ENCODE peak calls at places on chromosomes 3 and 15, in nine cellular contexts. One of them, this sample, is unnamed.

GRCh38 chr3:101333883-101334282 is 13.5 kb upstream of the IMPG2 start:
- DNase-seq in BE2C: no peak
- DNase-seq in fibroblast of villous mesenchyme: no peak
- DNase-seq in cardiac fibroblast: no peak
- DNase-seq in foreskin fibroblast: no peak
- DNase-seq in Peyer's patch: no peak
- DNase-seq in OCI-LY7: no peak
- DNase-seq in HFF-Myc: no peak
- DNase-seq in LNCaP clone FGC: no peak
- DNase-seq in this sample: no peak

GRCh38 chr3:33581666-33582065 is 136.4 kb downstream of the CLASP2 start:
- DNase-seq in foreskin fibroblast: no peak
- DNase-seq in HFF-Myc: no peak
- DNase-seq in cardiac fibroblast: no peak
- DNase-seq in LNCaP clone FGC: no peak
- DNase-seq in fibroblast of villous mesenchyme: no peak
- DNase-seq in Peyer's patch: no peak
- DNase-seq in OCI-LY7: no peak
- DNase-seq in BE2C: no peak
- DNase-seq in this sample: no peak

GRCh38 chr15:94972314-94972713 is 741.0 kb downstream of the MCTP2 start:
- DNase-seq in cardiac fibroblast: peak
- DNase-seq in BE2C: no peak
- DNase-seq in HFF-Myc: no peak
- DNase-seq in fibroblast of villous mesenchyme: peak
- DNase-seq in LNCaP clone FGC: no peak
- DNase-seq in OCI-LY7: no peak
- DNase-seq in Peyer's patch: no peak
- DNase-seq in foreskin fibroblast: no peak
- DNase-seq in this sample: peak

GRCh38 chr15:101641894-101642293 is 10.3 kb downstream of the TM2D3 start:
- DNase-seq in OCI-LY7: peak
- DNase-seq in HFF-Myc: no peak
- DNase-seq in fibroblast of villous mesenchyme: peak
- DNase-seq in LNCaP clone FGC: no peak
- DNase-seq in Peyer's patch: no peak
- DNase-seq in cardiac fibroblast: peak
- DNase-seq in BE2C: no peak
- DNase-seq in foreskin fibroblast: no peak
- DNase-seq in this sample: no peak

GRCh38 chr3:27312044-27312668 is 57.0 kb downstream of the NEK10 start:
- DNase-seq in Peyer's patch: no peak
- DNase-seq in foreskin fibroblast: peak
- DNase-seq in OCI-LY7: peak
- DNase-seq in fibroblast of villous mesenchyme: peak
- DNase-seq in LNCaP clone FGC: peak
- DNase-seq in BE2C: no peak
- DNase-seq in cardiac fibroblast: peak
- DNase-seq in HFF-Myc: peak
- DNase-seq in this sample: peak

GRCh38 chr15:43525131-43525530 is 7.7 kb downstream of the MAP1A start:
- DNase-seq in BE2C: no peak
- DNase-seq in cardiac fibroblast: no peak
- DNase-seq in LNCaP clone FGC: no peak
- DNase-seq in HFF-Myc: no peak
- DNase-seq in fibroblast of villous mesenchyme: no peak
- DNase-seq in foreskin fibroblast: no peak
- DNase-seq in OCI-LY7: no peak
- DNase-seq in Peyer's patch: no peak
- DNase-seq in this sample: no peak

GRCh38 chr3:120098710-120099109 is 4.5 kb upstream of the GSK3B start:
- DNase-seq in LNCaP clone FGC: no peak
- DNase-seq in HFF-Myc: no peak
- DNase-seq in Peyer's patch: no peak
- DNase-seq in OCI-LY7: no peak
- DNase-seq in cardiac fibroblast: no peak
- DNase-seq in foreskin fibroblast: no peak
- DNase-seq in BE2C: no peak
- DNase-seq in fibroblast of villous mesenchyme: no peak
- DNase-seq in this sample: no peak

GRCh38 chr3:23624305-23624704 is 181.4 kb upstream of the UBE2E1 start:
- DNase-seq in LNCaP clone FGC: no peak
- DNase-seq in OCI-LY7: no peak
- DNase-seq in Peyer's patch: no peak
- DNase-seq in cardiac fibroblast: no peak
- DNase-seq in BE2C: no peak
- DNase-seq in HFF-Myc: no peak
- DNase-seq in fibroblast of villous mesenchyme: no peak
- DNase-seq in foreskin fibroblast: no peak
- DNase-seq in this sample: no peak

GRCh38 chr15:70584838-70585706 is 178.3 kb downstream of the UACA start:
- DNase-seq in BE2C: peak
- DNase-seq in cardiac fibroblast: no peak
- DNase-seq in Peyer's patch: peak
- DNase-seq in HFF-Myc: no peak
- DNase-seq in LNCaP clone FGC: no peak
- DNase-seq in fibroblast of villous mesenchyme: no peak
- DNase-seq in foreskin fibroblast: no peak
- DNase-seq in OCI-LY7: no peak
- DNase-seq in this sample: no peak

GRCh38 chr3:169308654-169309325 is 354.7 kb downstream of the MECOM start:
- DNase-seq in cardiac fibroblast: peak
- DNase-seq in HFF-Myc: no peak
- DNase-seq in fibroblast of villous mesenchyme: no peak
- DNase-seq in OCI-LY7: no peak
- DNase-seq in Peyer's patch: no peak
- DNase-seq in BE2C: no peak
- DNase-seq in foreskin fibroblast: no peak
- DNase-seq in LNCaP clone FGC: no peak
- DNase-seq in this sample: no peak

GRCh38 chr15:52295421-52295991 is at the start of gene MYO5C:
- DNase-seq in fibroblast of villous mesenchyme: no peak
- DNase-seq in Peyer's patch: peak
- DNase-seq in BE2C: peak
- DNase-seq in LNCaP clone FGC: peak
- DNase-seq in OCI-LY7: no peak
- DNase-seq in foreskin fibroblast: no peak
- DNase-seq in cardiac fibroblast: peak
- DNase-seq in HFF-Myc: no peak
- DNase-seq in this sample: no peak

GRCh38 chr3:37772773-37773291 is 88.8 kb upstream of the CTDSPL start:
- DNase-seq in cardiac fibroblast: no peak
- DNase-seq in fibroblast of villous mesenchyme: no peak
- DNase-seq in foreskin fibroblast: no peak
- DNase-seq in BE2C: no peak
- DNase-seq in OCI-LY7: no peak
- DNase-seq in LNCaP clone FGC: no peak
- DNase-seq in Peyer's patch: no peak
- DNase-seq in HFF-Myc: no peak
- DNase-seq in this sample: no peak

GRCh38 chr3:36540898-36541518 is 160.7 kb downstream of the STAC start:
- DNase-seq in OCI-LY7: no peak
- DNase-seq in fibroblast of villous mesenchyme: peak
- DNase-seq in Peyer's patch: no peak
- DNase-seq in foreskin fibroblast: peak
- DNase-seq in BE2C: peak
- DNase-seq in HFF-Myc: no peak
- DNase-seq in cardiac fibroblast: peak
- DNase-seq in LNCaP clone FGC: no peak
- DNase-seq in this sample: peak
- TF ChIP-seq CTCF in OCI-LY7: peak
- TF ChIP-seq CTCF in fibroblast of villous mesenchyme: peak
- TF ChIP-seq CTCF in Peyer's patch: no peak
- TF ChIP-seq CTCF in foreskin fibroblast: peak
- TF ChIP-seq CTCF in BE2C: peak
- TF ChIP-seq CTCF in HFF-Myc: peak
- TF ChIP-seq CTCF in cardiac fibroblast: peak
- TF ChIP-seq CTCF in LNCaP clone FGC: peak
- TF ChIP-seq CTCF in this sample: peak

DNA sequence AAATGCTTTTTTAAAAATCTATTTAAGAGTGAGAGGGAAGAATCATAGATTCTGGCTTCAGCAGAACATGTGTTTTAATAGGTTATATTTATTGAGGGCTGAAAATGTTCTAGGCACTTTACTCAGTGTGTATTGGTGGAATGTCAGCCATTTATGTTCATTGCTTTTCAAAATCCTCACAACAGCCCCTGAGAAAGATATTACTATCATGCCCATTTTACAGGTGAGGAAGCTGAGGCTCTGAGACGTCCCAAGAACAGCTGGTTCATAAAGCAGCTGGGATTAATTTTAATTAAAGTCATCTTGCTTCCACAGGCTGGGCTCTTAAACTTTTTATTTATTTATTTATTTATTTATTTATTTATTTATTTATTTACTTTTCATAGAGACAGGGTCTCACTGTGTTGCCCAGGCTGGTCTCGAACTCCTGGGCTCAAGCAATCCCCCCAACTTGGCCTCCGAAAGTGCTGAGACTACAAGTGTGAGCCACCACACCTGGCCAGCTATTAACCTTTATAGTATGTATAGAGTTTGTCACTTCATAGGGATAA is 364.6 kb downstream of the SHQ1 start:
- DNase-seq in cardiac fibroblast: no peak
- DNase-seq in fibroblast of villous mesenchyme: no peak
- DNase-seq in Peyer's patch: no peak
- DNase-seq in LNCaP clone FGC: no peak
- DNase-seq in HFF-Myc: no peak
- DNase-seq in foreskin fibroblast: no peak
- DNase-seq in BE2C: no peak
- DNase-seq in OCI-LY7: no peak
- DNase-seq in this sample: no peak
- H3K4me3 ChIP-seq in cardiac fibroblast: no peak
- H3K4me3 ChIP-seq in fibroblast of villous mesenchyme: peak
- H3K4me3 ChIP-seq in Peyer's patch: no peak
- H3K4me3 ChIP-seq in LNCaP clone FGC: no peak
- H3K4me3 ChIP-seq in HFF-Myc: no peak
- H3K4me3 ChIP-seq in foreskin fibroblast: no peak
- H3K4me3 ChIP-seq in BE2C: no peak
- H3K4me3 ChIP-seq in OCI-LY7: no peak
- H3K4me3 ChIP-seq in this sample: no peak

DNA sequence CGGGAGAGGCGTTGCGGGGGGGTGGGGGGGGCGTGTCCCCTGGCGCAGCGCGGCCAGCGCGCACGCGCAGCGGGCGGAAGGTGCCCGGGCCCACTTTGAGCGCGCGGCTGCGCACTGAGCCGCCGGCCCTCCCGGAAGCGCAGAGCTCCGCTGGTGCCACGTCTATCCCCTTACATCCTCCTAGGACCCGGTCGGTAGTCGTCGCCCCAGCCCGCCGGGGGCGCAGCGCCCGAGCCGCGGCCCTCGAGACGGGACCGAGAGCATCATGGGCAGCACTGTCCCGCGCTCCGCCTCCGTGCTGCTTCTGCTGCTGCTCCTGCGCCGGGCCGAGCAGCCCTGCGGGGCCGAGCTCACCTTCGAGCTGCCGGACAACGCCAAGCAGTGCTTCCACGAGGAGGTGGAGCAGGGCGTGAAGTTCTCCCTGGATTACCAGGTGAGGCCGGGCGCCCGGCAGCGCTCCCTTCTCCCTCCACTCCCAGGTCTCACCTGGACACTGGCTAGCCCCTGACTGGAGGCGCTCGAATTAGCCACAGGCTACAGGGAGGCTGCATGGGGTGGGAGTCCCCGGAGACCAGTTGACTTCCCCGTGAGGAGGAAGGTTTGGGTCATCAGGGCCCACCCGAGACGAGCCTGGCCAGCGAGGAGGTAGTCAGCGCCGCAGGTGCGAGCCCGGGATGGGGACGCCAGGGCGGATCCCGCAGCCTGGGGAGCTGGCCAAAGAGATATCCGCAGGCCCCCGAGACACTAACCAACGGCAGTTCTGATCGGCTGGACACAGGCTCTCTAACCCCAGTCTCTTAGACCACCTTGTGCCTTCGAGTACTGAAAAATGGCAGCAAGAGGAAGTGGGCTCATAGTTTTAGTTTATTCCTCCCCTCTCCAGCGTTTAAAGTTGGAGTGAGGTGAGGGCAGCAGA is at the start of gene TMED3:
- DNase-seq in foreskin fibroblast: peak
- DNase-seq in OCI-LY7: peak
- DNase-seq in cardiac fibroblast: peak
- DNase-seq in Peyer's patch: peak
- DNase-seq in fibroblast of villous mesenchyme: peak
- DNase-seq in BE2C: peak
- DNase-seq in HFF-Myc: peak
- DNase-seq in LNCaP clone FGC: no peak
- DNase-seq in this sample: no peak
- TF ChIP-seq CTCF in foreskin fibroblast: peak
- TF ChIP-seq CTCF in OCI-LY7: peak
- TF ChIP-seq CTCF in cardiac fibroblast: peak
- TF ChIP-seq CTCF in Peyer's patch: no peak
- TF ChIP-seq CTCF in fibroblast of villous mesenchyme: peak
- TF ChIP-seq CTCF in BE2C: peak
- TF ChIP-seq CTCF in HFF-Myc: peak
- TF ChIP-seq CTCF in LNCaP clone FGC: peak
- TF ChIP-seq CTCF in this sample: peak

GRCh38 chr3:115623414-115623868 is at the start of gene GAP43:
- DNase-seq in fibroblast of villous mesenchyme: peak
- DNase-seq in BE2C: peak
- DNase-seq in cardiac fibroblast: peak
- DNase-seq in LNCaP clone FGC: no peak
- DNase-seq in HFF-Myc: peak
- DNase-seq in foreskin fibroblast: peak
- DNase-seq in Peyer's patch: no peak
- DNase-seq in OCI-LY7: no peak
- DNase-seq in this sample: peak

GRCh38 chr3:115626006-115626409 is 2.7 kb downstream of the GAP43 start:
- DNase-seq in cardiac fibroblast: no peak
- DNase-seq in foreskin fibroblast: no peak
- DNase-seq in HFF-Myc: no peak
- DNase-seq in BE2C: peak
- DNase-seq in Peyer's patch: no peak
- DNase-seq in OCI-LY7: no peak
- DNase-seq in fibroblast of villous mesenchyme: no peak
- DNase-seq in LNCaP clone FGC: no peak
- DNase-seq in this sample: no peak

GRCh38 chr3:115626711-115627110 is 3.4 kb downstream of the GAP43 start:
- DNase-seq in HFF-Myc: no peak
- DNase-seq in LNCaP clone FGC: no peak
- DNase-seq in BE2C: no peak
- DNase-seq in fibroblast of villous mesenchyme: no peak
- DNase-seq in OCI-LY7: no peak
- DNase-seq in foreskin fibroblast: no peak
- DNase-seq in Peyer's patch: no peak
- DNase-seq in cardiac fibroblast: no peak
- DNase-seq in this sample: no peak

GRCh38 chr3:115624029-115624645 is 827 bp downstream of the GAP43 start:
- DNase-seq in cardiac fibroblast: no peak
- DNase-seq in BE2C: peak
- DNase-seq in OCI-LY7: no peak
- DNase-seq in fibroblast of villous mesenchyme: no peak
- DNase-seq in LNCaP clone FGC: no peak
- DNase-seq in HFF-Myc: no peak
- DNase-seq in Peyer's patch: no peak
- DNase-seq in foreskin fibroblast: no peak
- DNase-seq in this sample: no peak

DNA sequence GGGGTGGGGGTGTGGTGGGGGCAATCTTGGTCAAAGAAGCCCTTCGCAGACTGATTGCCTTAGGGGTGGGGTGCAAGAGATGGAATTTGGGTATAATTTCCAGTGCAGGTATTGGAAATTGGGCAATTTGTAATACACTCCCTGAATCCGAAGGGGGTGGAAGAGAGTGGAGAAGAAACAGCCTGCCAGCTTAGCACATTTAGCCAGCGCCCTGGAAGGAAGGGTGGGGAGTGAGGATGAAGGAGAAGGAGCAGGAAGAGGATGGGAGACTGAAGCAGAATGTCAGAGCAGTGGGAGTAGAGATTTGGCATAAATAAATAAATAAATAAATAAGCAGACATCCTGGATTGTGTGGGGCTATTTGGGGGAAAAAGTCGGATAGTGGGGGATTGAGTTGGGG is 1.6 kb downstream of the GAP43 start:
- DNase-seq in OCI-LY7: no peak
- DNase-seq in foreskin fibroblast: no peak
- DNase-seq in BE2C: no peak
- DNase-seq in cardiac fibroblast: no peak
- DNase-seq in Peyer's patch: no peak
- DNase-seq in LNCaP clone FGC: no peak
- DNase-seq in HFF-Myc: no peak
- DNase-seq in fibroblast of villous mesenchyme: no peak
- DNase-seq in this sample: no peak
- H3K4me3 ChIP-seq in OCI-LY7: no peak
- H3K4me3 ChIP-seq in foreskin fibroblast: no peak
- H3K4me3 ChIP-seq in BE2C: peak
- H3K4me3 ChIP-seq in cardiac fibroblast: no peak
- H3K4me3 ChIP-seq in Peyer's patch: no peak
- H3K4me3 ChIP-seq in LNCaP clone FGC: no peak
- H3K4me3 ChIP-seq in HFF-Myc: no peak
- H3K4me3 ChIP-seq in fibroblast of villous mesenchyme: no peak
- H3K4me3 ChIP-seq in this sample: no peak

This sample was measured in epithelial cell of proximal tubule.